ENCODE peak calls at places on chromosome 6, in six cellular contexts. One of them, this sample, is unnamed.
A peak's percentile ranks its signal among the peaks of the same experiment; 100 is the strongest.

GRCh38 chr6:4647414-4648365 is 128.5 kb upstream of the CDYL start:
- DNase-seq in neural crest cell: peak; percentile 84
- DNase-seq in Kasumi-1: peak; percentile 83
- DNase-seq in progenitor cell of endocrine pancreas: peak; percentile 61
- DNase-seq in GM12865: peak; percentile 5
- DNase-seq in renal cortical epithelial cell: peak; percentile 40
- DNase-seq in this sample: peak; percentile 79

GRCh38 chr6:110421749-110422443 is 6.5 kb upstream of the DDO start:
- DNase-seq in neural crest cell: no peak
- DNase-seq in Kasumi-1: peak; percentile 96
- DNase-seq in GM12865: peak; percentile 10
- DNase-seq in progenitor cell of endocrine pancreas: no peak
- DNase-seq in renal cortical epithelial cell: no peak
- DNase-seq in this sample: no peak

GRCh38 chr6:111950661-111951426 is 77.6 kb upstream of the FYN start:
- DNase-seq in neural crest cell: no peak
- DNase-seq in progenitor cell of endocrine pancreas: no peak
- DNase-seq in GM12865: no peak
- DNase-seq in renal cortical epithelial cell: peak; percentile 80
- DNase-seq in Kasumi-1: no peak
- DNase-seq in this sample: no peak

GRCh38 chr6:139429559-139430150 is 55.2 kb upstream of the CITED2 start:
- DNase-seq in neural crest cell: peak; percentile 4
- DNase-seq in GM12865: no peak
- DNase-seq in progenitor cell of endocrine pancreas: no peak
- DNase-seq in Kasumi-1: peak; percentile 72
- DNase-seq in renal cortical epithelial cell: no peak
- DNase-seq in this sample: no peak

GRCh38 chr6:22145823-22146379 is 150.9 kb downstream of the PRL start:
- DNase-seq in GM12865: no peak
- DNase-seq in progenitor cell of endocrine pancreas: no peak
- DNase-seq in Kasumi-1: peak; percentile 33
- DNase-seq in neural crest cell: no peak
- DNase-seq in renal cortical epithelial cell: peak; percentile 80
- DNase-seq in this sample: peak; percentile 10

GRCh38 chr6:89084954-89085353 is 4.4 kb downstream of the PNRC1 start:
- DNase-seq in GM12865: no peak
- DNase-seq in progenitor cell of endocrine pancreas: no peak
- DNase-seq in renal cortical epithelial cell: peak; percentile 46
- DNase-seq in Kasumi-1: no peak
- DNase-seq in neural crest cell: no peak
- DNase-seq in this sample: no peak

GRCh38 chr6:149974825-149975224 is 11.1 kb downstream of the ULBP1 start:
- DNase-seq in Kasumi-1: peak; percentile 55
- DNase-seq in GM12865: no peak
- DNase-seq in progenitor cell of endocrine pancreas: no peak
- DNase-seq in renal cortical epithelial cell: no peak
- DNase-seq in neural crest cell: no peak
- DNase-seq in this sample: no peak

GRCh38 chr6:101878554-101879276 is 485.2 kb downstream of the GRIK2 start:
- DNase-seq in progenitor cell of endocrine pancreas: no peak
- DNase-seq in renal cortical epithelial cell: no peak
- DNase-seq in GM12865: peak; percentile 38
- DNase-seq in Kasumi-1: no peak
- DNase-seq in neural crest cell: no peak
- DNase-seq in this sample: no peak

GRCh38 chr6:90294989-90295853 is 1.4 kb downstream of the BACH2 start:
- DNase-seq in progenitor cell of endocrine pancreas: peak; percentile 14
- DNase-seq in neural crest cell: peak; percentile 37
- DNase-seq in GM12865: peak; percentile 32
- DNase-seq in renal cortical epithelial cell: no peak
- DNase-seq in Kasumi-1: no peak
- DNase-seq in this sample: peak; percentile 42

This sample was measured in endothelial cell.